ENCODE peak calls at places on chromosomes 5 and 9, in nine cellular contexts. One of them, this sample, is unnamed.

GRCh38 chr5:57804007-57804444 is 321.4 kb upstream of the ACTBL2 start:
- DNase-seq in right cardiac atrium: no peak
- DNase-seq in ovary: no peak
- DNase-seq in Karpas-422: no peak
- DNase-seq in stimulated activated CD8-positive, alpha-beta memory T cell treated with anti-CD3 and anti-CD28 coated beads, Interleukin-4, amount 100 ng/mL, for 24 hours: no peak
- DNase-seq in NCI-H1092: no peak
- DNase-seq in fibroblast of lung: peak; percentile 99
- DNase-seq in iPS-NIHi11: no peak
- DNase-seq in substantia nigra: no peak
- DNase-seq in this sample: peak; percentile 69

GRCh38 chr9:133684461-133685361 is 48.5 kb downstream of the DBH start:
- DNase-seq in right cardiac atrium: no peak
- DNase-seq in ovary: no peak
- DNase-seq in Karpas-422: no peak
- DNase-seq in stimulated activated CD8-positive, alpha-beta memory T cell treated with anti-CD3 and anti-CD28 coated beads, Interleukin-4, amount 100 ng/mL, for 24 hours: no peak
- DNase-seq in NCI-H1092: no peak
- DNase-seq in fibroblast of lung: no peak
- DNase-seq in iPS-NIHi11: no peak
- DNase-seq in substantia nigra: peak; percentile 45
- DNase-seq in this sample: no peak

GRCh38 chr9:32394381-32395049 is 10.1 kb downstream of the ACO1 start:
- DNase-seq in right cardiac atrium: no peak
- DNase-seq in ovary: no peak
- DNase-seq in Karpas-422: peak; percentile 44
- DNase-seq in stimulated activated CD8-positive, alpha-beta memory T cell treated with anti-CD3 and anti-CD28 coated beads, Interleukin-4, amount 100 ng/mL, for 24 hours: no peak
- DNase-seq in NCI-H1092: no peak
- DNase-seq in fibroblast of lung: peak; percentile 12
- DNase-seq in iPS-NIHi11: no peak
- DNase-seq in substantia nigra: no peak
- DNase-seq in this sample: no peak

GRCh38 chr5:74736759-74737158 is 30.2 kb downstream of the GFM2 start:
- DNase-seq in right cardiac atrium: no peak
- DNase-seq in ovary: no peak
- DNase-seq in Karpas-422: no peak
- DNase-seq in stimulated activated CD8-positive, alpha-beta memory T cell treated with anti-CD3 and anti-CD28 coated beads, Interleukin-4, amount 100 ng/mL, for 24 hours: no peak
- DNase-seq in NCI-H1092: no peak
- DNase-seq in fibroblast of lung: no peak
- DNase-seq in iPS-NIHi11: no peak
- DNase-seq in substantia nigra: peak; percentile 3
- DNase-seq in this sample: no peak

GRCh38 chr9:91711755-91712591 is 238.1 kb downstream of the ROR2 start:
- DNase-seq in right cardiac atrium: no peak
- DNase-seq in ovary: no peak
- DNase-seq in Karpas-422: peak; percentile 52
- DNase-seq in stimulated activated CD8-positive, alpha-beta memory T cell treated with anti-CD3 and anti-CD28 coated beads, Interleukin-4, amount 100 ng/mL, for 24 hours: peak; percentile 55
- DNase-seq in NCI-H1092: no peak
- DNase-seq in fibroblast of lung: peak; percentile 72
- DNase-seq in iPS-NIHi11: no peak
- DNase-seq in substantia nigra: peak; percentile 13
- DNase-seq in this sample: no peak

GRCh38 chr9:18504707-18505106 is 30.8 kb downstream of the ADAMTSL1 start:
- DNase-seq in right cardiac atrium: no peak
- DNase-seq in ovary: no peak
- DNase-seq in Karpas-422: no peak
- DNase-seq in stimulated activated CD8-positive, alpha-beta memory T cell treated with anti-CD3 and anti-CD28 coated beads, Interleukin-4, amount 100 ng/mL, for 24 hours: no peak
- DNase-seq in NCI-H1092: no peak
- DNase-seq in fibroblast of lung: no peak
- DNase-seq in iPS-NIHi11: peak; percentile 80
- DNase-seq in substantia nigra: no peak
- DNase-seq in this sample: no peak

GRCh38 chr5:150516011-150516410 is 8.1 kb downstream of the NDST1 start:
- DNase-seq in right cardiac atrium: peak; percentile 69
- DNase-seq in ovary: peak; percentile 54
- DNase-seq in Karpas-422: no peak
- DNase-seq in stimulated activated CD8-positive, alpha-beta memory T cell treated with anti-CD3 and anti-CD28 coated beads, Interleukin-4, amount 100 ng/mL, for 24 hours: no peak
- DNase-seq in NCI-H1092: no peak
- DNase-seq in fibroblast of lung: peak; percentile 67
- DNase-seq in iPS-NIHi11: no peak
- DNase-seq in substantia nigra: no peak
- DNase-seq in this sample: no peak

GRCh38 chr9:134563397-134563796 is 78.2 kb upstream of the COL5A1 start:
- DNase-seq in right cardiac atrium: no peak
- DNase-seq in ovary: no peak
- DNase-seq in Karpas-422: no peak
- DNase-seq in stimulated activated CD8-positive, alpha-beta memory T cell treated with anti-CD3 and anti-CD28 coated beads, Interleukin-4, amount 100 ng/mL, for 24 hours: no peak
- DNase-seq in NCI-H1092: no peak
- DNase-seq in fibroblast of lung: no peak
- DNase-seq in iPS-NIHi11: no peak
- DNase-seq in substantia nigra: no peak
- DNase-seq in this sample: no peak

GRCh38 chr9:91474656-91475055 is 51.0 kb upstream of the NFIL3 start:
- DNase-seq in right cardiac atrium: no peak
- DNase-seq in ovary: no peak
- DNase-seq in Karpas-422: no peak
- DNase-seq in stimulated activated CD8-positive, alpha-beta memory T cell treated with anti-CD3 and anti-CD28 coated beads, Interleukin-4, amount 100 ng/mL, for 24 hours: no peak
- DNase-seq in NCI-H1092: no peak
- DNase-seq in fibroblast of lung: peak; percentile 46
- DNase-seq in iPS-NIHi11: no peak
- DNase-seq in substantia nigra: no peak
- DNase-seq in this sample: no peak

GRCh38 chr5:102223542-102224444 is 72.3 kb downstream of the SLCO4C1 start:
- DNase-seq in right cardiac atrium: no peak
- DNase-seq in ovary: no peak
- DNase-seq in Karpas-422: peak; percentile 81
- DNase-seq in stimulated activated CD8-positive, alpha-beta memory T cell treated with anti-CD3 and anti-CD28 coated beads, Interleukin-4, amount 100 ng/mL, for 24 hours: no peak
- DNase-seq in NCI-H1092: peak; percentile 4
- DNase-seq in fibroblast of lung: peak; percentile 10
- DNase-seq in iPS-NIHi11: peak; percentile 14
- DNase-seq in substantia nigra: no peak
- DNase-seq in this sample: peak; percentile 9

GRCh38 chr9:101625871-101626270 is 31.1 kb upstream of the PPP3R2 start:
- DNase-seq in right cardiac atrium: no peak
- DNase-seq in ovary: no peak
- DNase-seq in Karpas-422: no peak
- DNase-seq in stimulated activated CD8-positive, alpha-beta memory T cell treated with anti-CD3 and anti-CD28 coated beads, Interleukin-4, amount 100 ng/mL, for 24 hours: no peak
- DNase-seq in NCI-H1092: no peak
- DNase-seq in fibroblast of lung: no peak
- DNase-seq in iPS-NIHi11: no peak
- DNase-seq in substantia nigra: no peak
- DNase-seq in this sample: no peak

GRCh38 chr9:120878188-120879130 is 1.5 kb upstream of the PHF19 start:
- DNase-seq in right cardiac atrium: no peak
- DNase-seq in ovary: no peak
- DNase-seq in Karpas-422: peak; percentile 65
- DNase-seq in stimulated activated CD8-positive, alpha-beta memory T cell treated with anti-CD3 and anti-CD28 coated beads, Interleukin-4, amount 100 ng/mL, for 24 hours: no peak
- DNase-seq in NCI-H1092: no peak
- DNase-seq in fibroblast of lung: no peak
- DNase-seq in iPS-NIHi11: no peak
- DNase-seq in substantia nigra: no peak
- DNase-seq in this sample: no peak